ENCODE peak calls at places on chromosomes 4 and X, in nine cellular contexts. One of them, this sample, is unnamed.

GRCh38 chr4:3041192-3042142 is 32.9 kb downstream of the HTT-AS start:
- DNase-seq in chondrocyte: no peak
- DNase-seq in glutamatergic neuron: peak
- DNase-seq in GM10248: peak
- DNase-seq in astrocyte of the spinal cord: peak
- DNase-seq in nephron progenitor cell: no peak
- DNase-seq in cardiac fibroblast: peak
- DNase-seq in Peyer's patch: peak
- DNase-seq in ovary: peak
- DNase-seq in this sample: no peak

GRCh38 chr4:149897784-149898183 is 82.1 kb upstream of the IQCM start:
- DNase-seq in GM10248: no peak
- DNase-seq in Peyer's patch: no peak
- DNase-seq in glutamatergic neuron: no peak
- DNase-seq in nephron progenitor cell: no peak
- DNase-seq in ovary: no peak
- DNase-seq in astrocyte of the spinal cord: peak
- DNase-seq in cardiac fibroblast: peak
- DNase-seq in chondrocyte: no peak
- DNase-seq in this sample: peak

GRCh38 chrX:44765556-44765955 is 78.3 kb upstream of the DUSP21 start:
- DNase-seq in nephron progenitor cell: no peak
- DNase-seq in astrocyte of the spinal cord: no peak
- DNase-seq in Peyer's patch: no peak
- DNase-seq in ovary: no peak
- DNase-seq in chondrocyte: no peak
- DNase-seq in GM10248: no peak
- DNase-seq in cardiac fibroblast: no peak
- DNase-seq in glutamatergic neuron: no peak
- DNase-seq in this sample: peak

GRCh38 chrX:3520458-3520857 is 174.0 kb upstream of the MXRA5 start:
- DNase-seq in chondrocyte: no peak
- DNase-seq in astrocyte of the spinal cord: no peak
- DNase-seq in ovary: no peak
- DNase-seq in nephron progenitor cell: no peak
- DNase-seq in GM10248: no peak
- DNase-seq in glutamatergic neuron: no peak
- DNase-seq in cardiac fibroblast: no peak
- DNase-seq in Peyer's patch: no peak
- DNase-seq in this sample: no peak

GRCh38 chr4:119014658-119015057 is 121.0 kb upstream of the MYOZ2 start:
- DNase-seq in cardiac fibroblast: no peak
- DNase-seq in glutamatergic neuron: no peak
- DNase-seq in ovary: no peak
- DNase-seq in astrocyte of the spinal cord: no peak
- DNase-seq in chondrocyte: no peak
- DNase-seq in GM10248: no peak
- DNase-seq in nephron progenitor cell: no peak
- DNase-seq in Peyer's patch: no peak
- DNase-seq in this sample: no peak

GRCh38 chr4:53702334-53703266 is 111.3 kb upstream of the LNX1 start:
- DNase-seq in astrocyte of the spinal cord: peak
- DNase-seq in nephron progenitor cell: peak
- DNase-seq in GM10248: peak
- DNase-seq in ovary: peak
- DNase-seq in cardiac fibroblast: peak
- DNase-seq in Peyer's patch: peak
- DNase-seq in chondrocyte: no peak
- DNase-seq in glutamatergic neuron: peak
- DNase-seq in this sample: peak

GRCh38 chr4:169311643-169312365 is 41.0 kb upstream of the SH3RF1 start:
- DNase-seq in chondrocyte: no peak
- DNase-seq in GM10248: peak
- DNase-seq in cardiac fibroblast: peak
- DNase-seq in Peyer's patch: no peak
- DNase-seq in glutamatergic neuron: peak
- DNase-seq in astrocyte of the spinal cord: peak
- DNase-seq in nephron progenitor cell: peak
- DNase-seq in ovary: no peak
- DNase-seq in this sample: peak

GRCh38 chr4:29277381-29277780 is 1442.8 kb upstream of the PCDH7 start:
- DNase-seq in Peyer's patch: no peak
- DNase-seq in GM10248: no peak
- DNase-seq in nephron progenitor cell: no peak
- DNase-seq in ovary: no peak
- DNase-seq in glutamatergic neuron: no peak
- DNase-seq in astrocyte of the spinal cord: peak
- DNase-seq in cardiac fibroblast: peak
- DNase-seq in chondrocyte: no peak
- DNase-seq in this sample: peak

GRCh38 chr4:187491421-187491820 is 504.1 kb upstream of the ZFP42 start:
- DNase-seq in GM10248: no peak
- DNase-seq in cardiac fibroblast: no peak
- DNase-seq in glutamatergic neuron: no peak
- DNase-seq in astrocyte of the spinal cord: no peak
- DNase-seq in Peyer's patch: no peak
- DNase-seq in nephron progenitor cell: no peak
- DNase-seq in ovary: no peak
- DNase-seq in chondrocyte: no peak
- DNase-seq in this sample: no peak

GRCh38 chr4:85491527-85491926 is 16.6 kb downstream of the ARHGAP24 start:
- DNase-seq in ovary: no peak
- DNase-seq in chondrocyte: no peak
- DNase-seq in GM10248: no peak
- DNase-seq in glutamatergic neuron: peak
- DNase-seq in Peyer's patch: no peak
- DNase-seq in cardiac fibroblast: no peak
- DNase-seq in nephron progenitor cell: no peak
- DNase-seq in astrocyte of the spinal cord: no peak
- DNase-seq in this sample: no peak

GRCh38 chr4:26105815-26106699 is 192.0 kb downstream of the SMIM20 start:
- DNase-seq in ovary: no peak
- DNase-seq in nephron progenitor cell: no peak
- DNase-seq in Peyer's patch: no peak
- DNase-seq in glutamatergic neuron: no peak
- DNase-seq in cardiac fibroblast: peak
- DNase-seq in astrocyte of the spinal cord: peak
- DNase-seq in GM10248: no peak
- DNase-seq in chondrocyte: no peak
- DNase-seq in this sample: peak

GRCh38 chr4:26105372-26105771 is 191.4 kb downstream of the SMIM20 start:
- DNase-seq in Peyer's patch: no peak
- DNase-seq in ovary: no peak
- DNase-seq in astrocyte of the spinal cord: peak
- DNase-seq in cardiac fibroblast: peak
- DNase-seq in chondrocyte: no peak
- DNase-seq in GM10248: no peak
- DNase-seq in glutamatergic neuron: no peak
- DNase-seq in nephron progenitor cell: no peak
- DNase-seq in this sample: no peak

GRCh38 chr4:26110493-26110892 is 196.5 kb downstream of the SMIM20 start:
- DNase-seq in ovary: no peak
- DNase-seq in cardiac fibroblast: no peak
- DNase-seq in astrocyte of the spinal cord: no peak
- DNase-seq in glutamatergic neuron: no peak
- DNase-seq in nephron progenitor cell: no peak
- DNase-seq in Peyer's patch: no peak
- DNase-seq in chondrocyte: no peak
- DNase-seq in GM10248: no peak
- DNase-seq in this sample: no peak

GRCh38 chr4:26104056-26104685 is 190.2 kb downstream of the SMIM20 start:
- DNase-seq in Peyer's patch: no peak
- DNase-seq in cardiac fibroblast: no peak
- DNase-seq in astrocyte of the spinal cord: no peak
- DNase-seq in chondrocyte: no peak
- DNase-seq in glutamatergic neuron: no peak
- DNase-seq in nephron progenitor cell: no peak
- DNase-seq in ovary: no peak
- DNase-seq in GM10248: peak
- DNase-seq in this sample: no peak

DNA sequence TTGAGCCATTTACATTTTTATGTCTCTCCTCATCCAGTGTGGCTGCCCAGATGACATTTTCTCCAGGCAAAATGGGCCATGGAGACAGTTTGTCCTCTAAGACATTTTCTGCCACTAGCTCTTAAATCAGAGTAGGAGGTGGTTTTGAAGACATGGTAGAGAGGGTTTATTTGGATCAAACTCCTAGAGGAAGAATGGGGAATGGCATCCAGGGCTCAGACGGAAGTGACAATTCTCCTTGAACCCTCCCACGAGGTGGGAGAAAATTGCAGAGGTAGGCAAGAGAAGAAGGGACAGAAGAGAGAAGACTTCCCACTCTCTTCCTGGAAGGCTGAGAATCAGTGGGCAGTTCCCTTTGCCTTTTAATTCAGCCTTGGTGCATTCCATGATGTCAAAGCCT is 194.0 kb downstream of the SMIM20 start:
- DNase-seq in nephron progenitor cell: no peak
- DNase-seq in astrocyte of the spinal cord: no peak
- DNase-seq in glutamatergic neuron: no peak
- DNase-seq in chondrocyte: no peak
- DNase-seq in cardiac fibroblast: no peak
- DNase-seq in ovary: no peak
- DNase-seq in Peyer's patch: no peak
- DNase-seq in GM10248: no peak
- DNase-seq in this sample: no peak
- TF ChIP-seq CTCF in nephron progenitor cell: no peak
- TF ChIP-seq CTCF in astrocyte of the spinal cord: no peak
- TF ChIP-seq CTCF in glutamatergic neuron: peak
- TF ChIP-seq CTCF in chondrocyte: peak
- TF ChIP-seq CTCF in cardiac fibroblast: no peak
- TF ChIP-seq CTCF in ovary: no peak
- TF ChIP-seq CTCF in Peyer's patch: no peak
- TF ChIP-seq CTCF in GM10248: no peak
- TF ChIP-seq CTCF in this sample: no peak

GRCh38 chr4:146255463-146255862 is 41.1 kb downstream of the REELD1 start:
- DNase-seq in chondrocyte: no peak
- DNase-seq in glutamatergic neuron: no peak
- DNase-seq in astrocyte of the spinal cord: peak
- DNase-seq in cardiac fibroblast: peak
- DNase-seq in Peyer's patch: no peak
- DNase-seq in nephron progenitor cell: no peak
- DNase-seq in ovary: no peak
- DNase-seq in GM10248: no peak
- DNase-seq in this sample: no peak
- TF ChIP-seq CTCF in chondrocyte: peak
- TF ChIP-seq CTCF in glutamatergic neuron: no peak
- TF ChIP-seq CTCF in astrocyte of the spinal cord: no peak
- TF ChIP-seq CTCF in cardiac fibroblast: no peak
- TF ChIP-seq CTCF in Peyer's patch: no peak
- TF ChIP-seq CTCF in nephron progenitor cell: no peak
- TF ChIP-seq CTCF in ovary: no peak
- TF ChIP-seq CTCF in GM10248: no peak
- TF ChIP-seq CTCF in this sample: no peak

GRCh38 chr4:86530183-86530582 is 63.9 kb upstream of the PTPN13 start:
- DNase-seq in GM10248: no peak
- DNase-seq in chondrocyte: no peak
- DNase-seq in nephron progenitor cell: no peak
- DNase-seq in Peyer's patch: no peak
- DNase-seq in cardiac fibroblast: no peak
- DNase-seq in ovary: no peak
- DNase-seq in astrocyte of the spinal cord: no peak
- DNase-seq in glutamatergic neuron: no peak
- DNase-seq in this sample: no peak

GRCh38 chr4:86532851-86533250 is 61.3 kb upstream of the PTPN13 start:
- DNase-seq in chondrocyte: no peak
- DNase-seq in Peyer's patch: no peak
- DNase-seq in ovary: no peak
- DNase-seq in cardiac fibroblast: no peak
- DNase-seq in nephron progenitor cell: no peak
- DNase-seq in glutamatergic neuron: no peak
- DNase-seq in GM10248: no peak
- DNase-seq in astrocyte of the spinal cord: no peak
- DNase-seq in this sample: no peak

GRCh38 chr4:86536166-86536565 is 57.9 kb upstream of the PTPN13 start:
- DNase-seq in Peyer's patch: no peak
- DNase-seq in ovary: no peak
- DNase-seq in cardiac fibroblast: no peak
- DNase-seq in glutamatergic neuron: no peak
- DNase-seq in nephron progenitor cell: no peak
- DNase-seq in astrocyte of the spinal cord: peak
- DNase-seq in chondrocyte: no peak
- DNase-seq in GM10248: no peak
- DNase-seq in this sample: no peak

GRCh38 chr4:86529450-86529849 is 64.7 kb upstream of the PTPN13 start:
- DNase-seq in ovary: no peak
- DNase-seq in glutamatergic neuron: no peak
- DNase-seq in astrocyte of the spinal cord: no peak
- DNase-seq in nephron progenitor cell: no peak
- DNase-seq in cardiac fibroblast: no peak
- DNase-seq in GM10248: no peak
- DNase-seq in chondrocyte: no peak
- DNase-seq in Peyer's patch: no peak
- DNase-seq in this sample: no peak

DNA sequence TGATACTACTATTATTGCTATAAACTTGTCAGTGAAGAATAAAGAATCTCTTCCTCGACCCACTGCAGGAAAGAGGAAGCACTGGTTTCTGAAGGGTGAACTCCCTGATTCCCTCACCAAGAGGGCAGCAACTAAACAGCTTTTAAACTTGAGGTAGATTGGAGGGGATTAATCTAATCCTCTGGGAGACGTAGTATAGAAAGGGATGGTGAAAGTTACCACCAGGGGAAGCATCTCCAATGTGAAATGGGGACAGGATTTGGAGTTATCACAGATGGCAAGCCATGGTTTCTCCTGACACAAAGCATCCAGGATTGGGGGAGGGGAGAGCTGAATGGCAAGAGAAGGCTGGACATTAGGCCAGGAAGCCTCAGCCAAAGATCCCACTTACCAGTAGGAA is 62.7 kb upstream of the PTPN13 start:
- DNase-seq in chondrocyte: no peak
- DNase-seq in cardiac fibroblast: no peak
- DNase-seq in nephron progenitor cell: no peak
- DNase-seq in astrocyte of the spinal cord: no peak
- DNase-seq in ovary: no peak
- DNase-seq in GM10248: no peak
- DNase-seq in glutamatergic neuron: no peak
- DNase-seq in Peyer's patch: no peak
- DNase-seq in this sample: no peak
- TF ChIP-seq CTCF in chondrocyte: no peak
- TF ChIP-seq CTCF in cardiac fibroblast: no peak
- TF ChIP-seq CTCF in nephron progenitor cell: no peak
- TF ChIP-seq CTCF in astrocyte of the spinal cord: no peak
- TF ChIP-seq CTCF in ovary: no peak
- TF ChIP-seq CTCF in GM10248: no peak
- TF ChIP-seq CTCF in glutamatergic neuron: no peak
- TF ChIP-seq CTCF in Peyer's patch: no peak
- TF ChIP-seq CTCF in this sample: no peak

DNA sequence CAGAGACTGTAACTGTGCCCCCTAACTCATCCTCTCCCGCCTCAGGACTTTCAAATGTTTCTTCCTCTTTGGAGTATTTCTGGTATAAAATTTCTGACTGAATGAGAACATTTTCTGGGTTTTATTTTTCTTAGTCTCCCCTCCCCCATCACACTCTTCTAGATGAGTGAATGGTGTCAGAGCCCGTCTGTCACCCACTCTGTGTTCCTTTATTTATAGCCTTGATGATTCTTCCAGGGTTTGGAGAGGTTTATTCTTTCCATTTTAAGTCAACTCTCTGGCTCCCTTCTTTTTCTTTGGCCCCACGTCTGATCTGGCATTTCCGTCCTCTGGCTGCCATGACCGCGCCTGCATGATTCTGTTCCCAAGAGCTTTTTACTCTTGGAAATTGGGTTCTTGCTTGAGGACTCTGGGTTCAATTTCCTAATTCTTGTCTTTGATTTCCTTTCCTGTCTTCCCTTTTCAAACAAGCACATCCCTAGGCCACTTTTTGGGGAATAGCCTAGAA is 128.8 kb downstream of the NSUN7 start:
- DNase-seq in astrocyte of the spinal cord: no peak
- DNase-seq in glutamatergic neuron: no peak
- DNase-seq in cardiac fibroblast: no peak
- DNase-seq in ovary: no peak
- DNase-seq in Peyer's patch: no peak
- DNase-seq in GM10248: no peak
- DNase-seq in chondrocyte: no peak
- DNase-seq in nephron progenitor cell: no peak
- DNase-seq in this sample: no peak
- TF ChIP-seq CTCF in astrocyte of the spinal cord: no peak
- TF ChIP-seq CTCF in glutamatergic neuron: no peak
- TF ChIP-seq CTCF in cardiac fibroblast: no peak
- TF ChIP-seq CTCF in ovary: no peak
- TF ChIP-seq CTCF in Peyer's patch: no peak
- TF ChIP-seq CTCF in GM10248: no peak
- TF ChIP-seq CTCF in chondrocyte: no peak
- TF ChIP-seq CTCF in nephron progenitor cell: no peak
- TF ChIP-seq CTCF in this sample: no peak